ENCODE peak calls at places on chromosomes 6 and 20, in four cellular contexts. C is pancreas, O is lung, J is left ventricle myocardium inferior. H is an unnamed sample.

GRCh38 chr6:106974999-106975698 is 620 bp upstream of the CD24 start:
- DNase-seq in C (peak; percentile 86), O (peak; percentile 33), J (peak; percentile 29), H (peak; percentile 72)

GRCh38 chr20:25227317-25227831 is 20.5 kb upstream of the PYGB start:
- DNase-seq in C (no peak), O (no peak), J (no peak), H (peak; percentile 30)

GRCh38 chr20:53963670-53964466 is 106.5 kb downstream of the BCAS1 start:
- DNase-seq in C (no peak), O (no peak), J (no peak), H (no peak)

GRCh38 chr6:118875672-118876071 is 18.3 kb upstream of the ASF1A start:
- DNase-seq in C (no peak), O (no peak), J (no peak), H (no peak)

GRCh38 chr6:159169193-159169555 is at the start of gene FNDC1:
- DNase-seq in C (peak; percentile 80), O (no peak), J (peak; percentile 38), H (no peak)

GRCh38 chr6:42929928-42930360 is 664 bp downstream of the CNPY3 start:
- DNase-seq in C (no peak), O (peak; percentile 32), J (no peak), H (no peak)

GRCh38 chr6:85186546-85187170 is 263.2 kb upstream of the NT5E start:
- DNase-seq in C (no peak), O (no peak), J (no peak), H (no peak)

GRCh38 chr6:21375206-21375605 is 218.3 kb upstream of the SOX4 start:
- DNase-seq in C (no peak), O (no peak), J (no peak), H (no peak)

GRCh38 chr20:31606928-31607639 is 2.0 kb downstream of the ID1 start:
- DNase-seq in C (no peak), O (peak; percentile 39), J (no peak), H (peak; percentile 63)

GRCh38 chr20:24871429-24872213 is 77.4 kb upstream of the CST7 start:
- DNase-seq in C (no peak), O (peak; percentile 21), J (no peak), H (no peak)

GRCh38 chr6:55388161-55388560 is 60.9 kb downstream of the GFRAL start:
- DNase-seq in C (no peak), O (no peak), J (no peak), H (no peak)

GRCh38 chr20:64253000-64253383 is 2.6 kb upstream of the PCMTD2 start:
- DNase-seq in C (no peak), O (no peak), J (no peak), H (no peak)

GRCh38 chr20:3797226-3797545 is 1.1 kb downstream of the CDC25B start:
- DNase-seq in C (no peak), O (no peak), J (no peak), H (peak; percentile 52)
- H3K4me3 ChIP-seq in C (no peak overlapping the region), O (peak overlapping the region; percentile 87), J (peak overlapping the region; percentile 71), H (no peak overlapping the region)

GRCh38 chr20:5070570-5070969 is 49.2 kb downstream of the PCNA start:
- DNase-seq in C (no peak), O (no peak), J (no peak), H (no peak)

GRCh38 chr20:5070081-5070480 is 49.7 kb downstream of the PCNA start:
- DNase-seq in C (no peak), O (no peak), J (no peak), H (no peak)

GRCh38 chr20:5072756-5073153 is 47.0 kb downstream of the PCNA start:
- DNase-seq in C (no peak), O (no peak), J (no peak), H (no peak)

GRCh38 chr20:5067877-5068276 is 51.9 kb downstream of the PCNA start:
- DNase-seq in C (no peak), O (no peak), J (no peak), H (no peak)

GRCh38 chr20:5069141-5069806 is 50.5 kb downstream of the PCNA start:
- DNase-seq in C (no peak), O (no peak), J (no peak), H (no peak)
- H3K4me1 ChIP-seq in C (peaks cover 14% of the 10 kb centered on the region), O (peaks cover 7% of the 10 kb centered on the region), J (peaks cover 15% of the 10 kb centered on the region), H (peaks cover 13% of the 10 kb centered on the region)

GRCh38 chr6:2767327-2767985 is 2.3 kb downstream of the WRNIP1 start:
- DNase-seq in C (no peak), O (no peak), J (no peak), H (no peak)
- H3K4me3 ChIP-seq in C (peak overlapping the region; percentile 90), O (peak overlapping the region; percentile 44), J (peak overlapping the region; percentile 85), H (no peak overlapping the region)

GRCh38 chr20:2673453-2673852 is 9.4 kb upstream of the IDH3B start:
- DNase-seq in C (no peak), O (no peak), J (no peak), H (no peak)

GRCh38 chr20:2671977-2672376 is 8.0 kb upstream of the IDH3B start:
- DNase-seq in C (no peak), O (no peak), J (no peak), H (no peak)

GRCh38 chr20:2672446-2672845 is 8.4 kb upstream of the IDH3B start:
- DNase-seq in C (no peak), O (no peak), J (no peak), H (no peak)
- H3K4me1 ChIP-seq in C (no peaks in the 10 kb centered on the region), O (no peaks in the 10 kb centered on the region), J (no peaks in the 10 kb centered on the region), H (no peaks in the 10 kb centered on the region)

GRCh38 chr6:29625337-29625930 is 7.5 kb downstream of the GABBR1 start:
- DNase-seq in C (no peak), O (no peak), J (no peak), H (no peak)
- H3K4me3 ChIP-seq in C (no peak overlapping the region), O (no peak overlapping the region), J (no peak overlapping the region), H (no peak overlapping the region)

GRCh38 chr6:83756565-83756964 is 47.7 kb upstream of the SNAP91 start:
- DNase-seq in C (no peak), O (no peak), J (no peak), H (no peak)
- H3K4me1 ChIP-seq in C (no peaks in the 10 kb centered on the region), O (no peaks in the 10 kb centered on the region), J (no peaks in the 10 kb centered on the region), H (no peaks in the 10 kb centered on the region)

DNA sequence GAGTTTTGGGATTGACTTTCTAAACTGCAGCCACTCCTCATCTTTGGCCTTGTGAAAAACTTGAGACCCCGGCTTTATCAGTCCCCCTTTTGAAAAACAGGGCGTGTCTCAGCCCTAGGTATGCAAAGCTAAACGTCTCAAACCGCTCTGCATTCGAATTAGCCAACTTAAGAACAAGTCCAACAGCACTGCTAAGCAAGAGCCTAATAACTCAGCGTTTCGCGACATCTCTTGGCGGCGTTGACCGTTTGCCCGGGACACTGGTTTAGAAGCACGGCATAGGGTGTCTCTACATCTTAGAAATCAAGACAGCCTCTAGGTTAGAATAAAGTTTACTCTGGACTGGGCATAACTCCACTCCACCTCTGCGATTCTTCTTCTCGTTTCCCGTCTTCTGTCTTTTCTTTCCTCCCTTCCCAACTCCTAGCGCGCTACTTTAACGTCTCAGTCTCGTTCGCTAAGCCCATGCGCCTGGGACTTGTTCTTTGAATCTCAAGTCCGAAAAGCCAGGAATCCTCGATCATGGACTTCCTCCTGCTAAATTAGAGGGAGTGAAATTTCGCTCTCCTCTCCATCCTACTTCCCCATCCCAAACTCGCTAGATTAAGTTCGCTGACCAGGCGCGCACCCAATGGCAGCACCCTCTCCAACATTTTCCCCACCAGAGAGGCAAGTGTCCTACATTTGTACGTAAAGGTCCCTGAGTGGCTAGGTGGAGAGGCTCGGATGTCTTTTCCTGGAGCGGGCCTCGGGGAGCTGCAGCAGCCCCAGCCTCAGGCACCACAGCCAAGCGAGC is 10.5 kb upstream of the TFAP2A start:
- DNase-seq in C (no peak), O (no peak), J (no peak), H (no peak)
- H3K4me3 ChIP-seq in C (peak overlapping the region; percentile 39), O (no peak overlapping the region), J (peak overlapping the region; percentile 67), H (no peak overlapping the region)